ENCODE peak calls at places on chromosomes 7 and 10, in five cellular contexts. P, G, T, E and U are unnamed samples.

GRCh38 chr7:27192546-27193334 is 7.2 kb downstream of the HOXA13 start:
- DNase-seq in P (no peak), G (no peak), T (no peak), E (peak), U (no peak)

GRCh38 chr10:31171402-31172120 is 139.9 kb upstream of the ZNF438 start:
- DNase-seq in P (no peak), G (no peak), T (no peak), E (no peak), U (no peak)

GRCh38 chr7:159105845-159106614 is 38.6 kb downstream of the VIPR2 start:
- DNase-seq in P (no peak), G (no peak), T (no peak), E (peak), U (no peak)

GRCh38 chr10:59088912-59089573 is 87.4 kb upstream of the PHYHIPL start:
- DNase-seq in P (no peak), G (no peak), T (no peak), E (no peak), U (no peak)

GRCh38 chr10:95214369-95214768 is 20.3 kb downstream of the ACSM6 start:
- DNase-seq in P (no peak), G (no peak), T (no peak), E (no peak), U (no peak)

GRCh38 chr10:128739937-128740336 is 613.7 kb upstream of the MKI67 start:
- DNase-seq in P (no peak), G (no peak), T (peak), E (peak), U (no peak)

GRCh38 chr7:100545636-100546128 is 6.7 kb downstream of the AGFG2 start:
- DNase-seq in P (peak), G (peak), T (no peak), E (peak), U (peak)

GRCh38 chr10:124866812-124867211 is 65.2 kb downstream of the ABRAXAS2 start:
- DNase-seq in P (no peak), G (no peak), T (no peak), E (no peak), U (no peak)

GRCh38 chr10:1056326-1057105 is at the start of gene WDR37:
- DNase-seq in P (peak), G (peak), T (peak), E (peak), U (no peak)

GRCh38 chr10:119817991-119818888 is 54.4 kb downstream of the MCMBP start:
- DNase-seq in P (peak), G (peak), T (no peak), E (peak), U (peak)

GRCh38 chr10:51386248-51386885 is 312.1 kb downstream of the PRKG1 start:
- DNase-seq in P (peak), G (no peak), T (no peak), E (no peak), U (no peak)

GRCh38 chr7:113521468-113521867 is 397.3 kb downstream of the PPP1R3A start:
- DNase-seq in P (peak), G (no peak), T (no peak), E (no peak), U (peak)

GRCh38 chr7:111476586-111477293 is 85.6 kb downstream of the IMMP2L start:
- DNase-seq in P (no peak), G (no peak), T (no peak), E (no peak), U (no peak)

GRCh38 chr7:55770778-55771177 is 91.8 kb downstream of the SEPTIN14 start:
- DNase-seq in P (no peak), G (no peak), T (no peak), E (no peak), U (no peak)

GRCh38 chr7:123966936-123967335 is 41.9 kb downstream of the SPAM1 start:
- DNase-seq in P (peak), G (no peak), T (peak), E (no peak), U (no peak)

GRCh38 chr7:138000081-138000701 is 1.7 kb downstream of the CREB3L2 start:
- DNase-seq in P (peak), G (peak), T (no peak), E (peak), U (peak)

GRCh38 chr10:124416733-124417132 is 2.0 kb downstream of the OAT start:
- DNase-seq in P (no peak), G (no peak), T (no peak), E (no peak), U (no peak)

GRCh38 chr7:3021825-3022224 is 21.8 kb downstream of the CARD11 start:
- DNase-seq in P (no peak), G (no peak), T (no peak), E (no peak), U (no peak)

GRCh38 chr10:63720072-63720537 is 198.9 kb downstream of the REEP3 start:
- DNase-seq in P (peak), G (no peak), T (peak), E (peak), U (no peak)

GRCh38 chr10:3740157-3740871 is 44.7 kb downstream of the KLF6 start:
- DNase-seq in P (peak), G (no peak), T (no peak), E (no peak), U (peak)

GRCh38 chr7:142583424-142583823 is 165.8 kb upstream of the PRSS1 start:
- DNase-seq in P (peak), G (peak), T (no peak), E (no peak), U (peak)

GRCh38 chr7:98051118-98051744 is 55.4 kb upstream of the LMTK2 start:
- DNase-seq in P (no peak), G (no peak), T (peak), E (peak), U (no peak)

GRCh38 chr10:97074256-97075145 is 111.3 kb downstream of the SLIT1 start:
- DNase-seq in P (no peak), G (no peak), T (no peak), E (no peak), U (no peak)

GRCh38 chr10:125023862-125024495 is 82.1 kb downstream of the ZRANB1 start:
- DNase-seq in P (no peak), G (no peak), T (no peak), E (no peak), U (no peak)

GRCh38 chr10:68759223-68759863 is 38.3 kb downstream of the CCAR1 start:
- DNase-seq in P (no peak), G (no peak), T (no peak), E (no peak), U (no peak)

GRCh38 chr10:124063736-124064135 is 29.7 kb downstream of the CHST15 start:
- DNase-seq in P (peak), G (peak), T (no peak), E (no peak), U (peak)

GRCh38 chr10:68560201-68560915 is at the start of gene TET1:
- DNase-seq in P (peak), G (no peak), T (peak), E (peak), U (no peak)

GRCh38 chr10:3469639-3470020 is 297.0 kb upstream of the PITRM1 start:
- DNase-seq in P (no peak), G (no peak), T (no peak), E (no peak), U (no peak)

GRCh38 chr10:131187274-131187673 is 124.2 kb downstream of the TCERG1L start:
- DNase-seq in P (no peak), G (no peak), T (no peak), E (no peak), U (no peak)

GRCh38 chr10:93006435-93007039 is 54.1 kb upstream of the CYP26C1 start:
- DNase-seq in P (peak), G (peak), T (no peak), E (no peak), U (no peak)